ENCODE peak calls at places on chromosome 9, in seven cellular contexts. One of them, this sample, is unnamed.

GRCh38 chr9:112170235-112170634 is 4.9 kb downstream of the SUSD1 start:
- DNase-seq in heart left ventricle: no peak
- DNase-seq in fibroblast of villous mesenchyme: no peak
- DNase-seq in endothelial cell: no peak
- DNase-seq in type B pancreatic cell: no peak
- DNase-seq in WTC11: no peak
- DNase-seq in A549: no peak
- DNase-seq in this sample: no peak

GRCh38 chr9:105040462-105040861 is 112.5 kb upstream of the ABCA1 start:
- DNase-seq in heart left ventricle: no peak
- DNase-seq in fibroblast of villous mesenchyme: no peak
- DNase-seq in endothelial cell: no peak
- DNase-seq in type B pancreatic cell: no peak
- DNase-seq in WTC11: no peak
- DNase-seq in A549: no peak
- DNase-seq in this sample: no peak

GRCh38 chr9:113712053-113712452 is 164.1 kb upstream of the ZNF618 start:
- DNase-seq in heart left ventricle: no peak
- DNase-seq in fibroblast of villous mesenchyme: no peak
- DNase-seq in endothelial cell: no peak
- DNase-seq in type B pancreatic cell: peak
- DNase-seq in WTC11: no peak
- DNase-seq in A549: peak
- DNase-seq in this sample: no peak

GRCh38 chr9:125106285-125106893 is 36.9 kb downstream of the SCAI start:
- DNase-seq in heart left ventricle: no peak
- DNase-seq in fibroblast of villous mesenchyme: peak
- DNase-seq in endothelial cell: no peak
- DNase-seq in type B pancreatic cell: no peak
- DNase-seq in WTC11: no peak
- DNase-seq in A549: no peak
- DNase-seq in this sample: no peak

GRCh38 chr9:136671646-136672430 is 9.1 kb downstream of the EGFL7 start:
- DNase-seq in heart left ventricle: no peak
- DNase-seq in fibroblast of villous mesenchyme: no peak
- DNase-seq in endothelial cell: peak
- DNase-seq in type B pancreatic cell: no peak
- DNase-seq in WTC11: peak
- DNase-seq in A549: no peak
- DNase-seq in this sample: peak

GRCh38 chr9:21933865-21934264 is 60.3 kb downstream of the CDKN2A start:
- DNase-seq in heart left ventricle: no peak
- DNase-seq in fibroblast of villous mesenchyme: no peak
- DNase-seq in endothelial cell: no peak
- DNase-seq in type B pancreatic cell: no peak
- DNase-seq in WTC11: no peak
- DNase-seq in A549: no peak
- DNase-seq in this sample: no peak

GRCh38 chr9:95552814-95553546 is 36.2 kb upstream of the PTCH1 start:
- DNase-seq in heart left ventricle: no peak
- DNase-seq in fibroblast of villous mesenchyme: no peak
- DNase-seq in endothelial cell: peak
- DNase-seq in type B pancreatic cell: no peak
- DNase-seq in WTC11: peak
- DNase-seq in A549: no peak
- DNase-seq in this sample: peak

GRCh38 chr9:137026384-137026783 is 1.7 kb downstream of the ABCA2 start:
- DNase-seq in heart left ventricle: no peak
- DNase-seq in fibroblast of villous mesenchyme: no peak
- DNase-seq in endothelial cell: no peak
- DNase-seq in type B pancreatic cell: no peak
- DNase-seq in WTC11: no peak
- DNase-seq in A549: no peak
- DNase-seq in this sample: no peak

GRCh38 chr9:86902606-86903460 is 44.5 kb downstream of the GAS1 start:
- DNase-seq in heart left ventricle: no peak
- DNase-seq in fibroblast of villous mesenchyme: peak
- DNase-seq in endothelial cell: peak
- DNase-seq in type B pancreatic cell: no peak
- DNase-seq in WTC11: peak
- DNase-seq in A549: no peak
- DNase-seq in this sample: no peak

GRCh38 chr9:88759374-88759773 is 224.4 kb downstream of the NXNL2 start:
- DNase-seq in heart left ventricle: no peak
- DNase-seq in fibroblast of villous mesenchyme: no peak
- DNase-seq in endothelial cell: no peak
- DNase-seq in type B pancreatic cell: peak
- DNase-seq in WTC11: no peak
- DNase-seq in A549: no peak
- DNase-seq in this sample: no peak

GRCh38 chr9:98707158-98708102 is 1.3 kb downstream of the GABBR2 start:
- DNase-seq in heart left ventricle: peak
- DNase-seq in fibroblast of villous mesenchyme: peak
- DNase-seq in endothelial cell: peak
- DNase-seq in type B pancreatic cell: peak
- DNase-seq in WTC11: peak
- DNase-seq in A549: peak
- DNase-seq in this sample: peak

GRCh38 chr9:33044677-33045282 is 19.7 kb downstream of the DNAJA1 start:
- DNase-seq in heart left ventricle: no peak
- DNase-seq in fibroblast of villous mesenchyme: peak
- DNase-seq in endothelial cell: peak
- DNase-seq in type B pancreatic cell: no peak
- DNase-seq in WTC11: peak
- DNase-seq in A549: peak
- DNase-seq in this sample: no peak

GRCh38 chr9:33229359-33230120 is 10.4 kb upstream of the SPINK4 start:
- DNase-seq in heart left ventricle: no peak
- DNase-seq in fibroblast of villous mesenchyme: no peak
- DNase-seq in endothelial cell: no peak
- DNase-seq in type B pancreatic cell: no peak
- DNase-seq in WTC11: peak
- DNase-seq in A549: peak
- DNase-seq in this sample: no peak

GRCh38 chr9:99231708-99232107 is 9.6 kb downstream of the SEC61B start:
- DNase-seq in heart left ventricle: no peak
- DNase-seq in fibroblast of villous mesenchyme: no peak
- DNase-seq in endothelial cell: peak
- DNase-seq in type B pancreatic cell: no peak
- DNase-seq in WTC11: peak
- DNase-seq in A549: peak
- DNase-seq in this sample: no peak

GRCh38 chr9:113011911-113012381 is at the start of gene ZNF883:
- DNase-seq in heart left ventricle: peak
- DNase-seq in fibroblast of villous mesenchyme: peak
- DNase-seq in endothelial cell: peak
- DNase-seq in type B pancreatic cell: peak
- DNase-seq in WTC11: peak
- DNase-seq in A549: peak
- DNase-seq in this sample: peak

GRCh38 chr9:31916591-31917223 is 467.7 kb upstream of the ACO1 start:
- DNase-seq in heart left ventricle: no peak
- DNase-seq in fibroblast of villous mesenchyme: no peak
- DNase-seq in endothelial cell: peak
- DNase-seq in type B pancreatic cell: no peak
- DNase-seq in WTC11: peak
- DNase-seq in A549: no peak
- DNase-seq in this sample: no peak

GRCh38 chr9:121121582-121122087 is 46.9 kb downstream of the CNTRL start:
- DNase-seq in heart left ventricle: peak
- DNase-seq in fibroblast of villous mesenchyme: peak
- DNase-seq in endothelial cell: peak
- DNase-seq in type B pancreatic cell: peak
- DNase-seq in WTC11: peak
- DNase-seq in A549: peak
- DNase-seq in this sample: peak
- TF ChIP-seq CTCF in heart left ventricle: no peak
- TF ChIP-seq CTCF in fibroblast of villous mesenchyme: peak
- TF ChIP-seq CTCF in endothelial cell: no peak
- TF ChIP-seq CTCF in type B pancreatic cell: peak
- TF ChIP-seq CTCF in WTC11: no peak
- TF ChIP-seq CTCF in A549: no peak
- TF ChIP-seq CTCF in this sample: peak

GRCh38 chr9:120424248-120424647 is 155.7 kb downstream of the CDK5RAP2 start:
- DNase-seq in heart left ventricle: no peak
- DNase-seq in fibroblast of villous mesenchyme: no peak
- DNase-seq in endothelial cell: no peak
- DNase-seq in type B pancreatic cell: no peak
- DNase-seq in WTC11: no peak
- DNase-seq in A549: no peak
- DNase-seq in this sample: no peak

GRCh38 chr9:120418315-120418714 is 161.7 kb downstream of the CDK5RAP2 start:
- DNase-seq in heart left ventricle: no peak
- DNase-seq in fibroblast of villous mesenchyme: no peak
- DNase-seq in endothelial cell: no peak
- DNase-seq in type B pancreatic cell: no peak
- DNase-seq in WTC11: no peak
- DNase-seq in A549: no peak
- DNase-seq in this sample: no peak

GRCh38 chr9:120423812-120424211 is 156.2 kb downstream of the CDK5RAP2 start:
- DNase-seq in heart left ventricle: no peak
- DNase-seq in fibroblast of villous mesenchyme: no peak
- DNase-seq in endothelial cell: no peak
- DNase-seq in type B pancreatic cell: no peak
- DNase-seq in WTC11: no peak
- DNase-seq in A549: no peak
- DNase-seq in this sample: no peak
- TF ChIP-seq CTCF in heart left ventricle: no peak
- TF ChIP-seq CTCF in fibroblast of villous mesenchyme: no peak
- TF ChIP-seq CTCF in endothelial cell: no peak
- TF ChIP-seq CTCF in type B pancreatic cell: no peak
- TF ChIP-seq CTCF in WTC11: no peak
- TF ChIP-seq CTCF in A549: no peak
- TF ChIP-seq CTCF in this sample: no peak

GRCh38 chr9:128106181-128106939 is 21.2 kb downstream of the PTGES2 start:
- DNase-seq in heart left ventricle: peak
- DNase-seq in fibroblast of villous mesenchyme: no peak
- DNase-seq in endothelial cell: no peak
- DNase-seq in type B pancreatic cell: no peak
- DNase-seq in WTC11: no peak
- DNase-seq in A549: no peak
- DNase-seq in this sample: no peak
- TF ChIP-seq CTCF in heart left ventricle: no peak
- TF ChIP-seq CTCF in fibroblast of villous mesenchyme: no peak
- TF ChIP-seq CTCF in endothelial cell: no peak
- TF ChIP-seq CTCF in type B pancreatic cell: no peak
- TF ChIP-seq CTCF in WTC11: no peak
- TF ChIP-seq CTCF in A549: no peak
- TF ChIP-seq CTCF in this sample: no peak

GRCh38 chr9:133505186-133505830 is 19.5 kb downstream of the MYMK start:
- DNase-seq in heart left ventricle: peak
- DNase-seq in fibroblast of villous mesenchyme: no peak
- DNase-seq in endothelial cell: no peak
- DNase-seq in type B pancreatic cell: no peak
- DNase-seq in WTC11: no peak
- DNase-seq in A549: no peak
- DNase-seq in this sample: no peak
- TF ChIP-seq CTCF in heart left ventricle: no peak
- TF ChIP-seq CTCF in fibroblast of villous mesenchyme: no peak
- TF ChIP-seq CTCF in endothelial cell: no peak
- TF ChIP-seq CTCF in type B pancreatic cell: no peak
- TF ChIP-seq CTCF in WTC11: no peak
- TF ChIP-seq CTCF in A549: no peak
- TF ChIP-seq CTCF in this sample: no peak

GRCh38 chr9:37187269-37187668 is 66.9 kb downstream of the ZCCHC7 start:
- DNase-seq in heart left ventricle: no peak
- DNase-seq in fibroblast of villous mesenchyme: no peak
- DNase-seq in endothelial cell: no peak
- DNase-seq in type B pancreatic cell: no peak
- DNase-seq in WTC11: peak
- DNase-seq in A549: no peak
- DNase-seq in this sample: no peak

GRCh38 chr9:37187713-37188439 is 67.5 kb downstream of the ZCCHC7 start:
- DNase-seq in heart left ventricle: no peak
- DNase-seq in fibroblast of villous mesenchyme: no peak
- DNase-seq in endothelial cell: no peak
- DNase-seq in type B pancreatic cell: no peak
- DNase-seq in WTC11: no peak
- DNase-seq in A549: no peak
- DNase-seq in this sample: no peak

GRCh38 chr9:37197158-37198033 is 77.0 kb downstream of the ZCCHC7 start:
- DNase-seq in heart left ventricle: no peak
- DNase-seq in fibroblast of villous mesenchyme: peak
- DNase-seq in endothelial cell: peak
- DNase-seq in type B pancreatic cell: no peak
- DNase-seq in WTC11: no peak
- DNase-seq in A549: no peak
- DNase-seq in this sample: no peak

GRCh38 chr9:37192803-37193202 is 72.4 kb downstream of the ZCCHC7 start:
- DNase-seq in heart left ventricle: no peak
- DNase-seq in fibroblast of villous mesenchyme: no peak
- DNase-seq in endothelial cell: no peak
- DNase-seq in type B pancreatic cell: no peak
- DNase-seq in WTC11: no peak
- DNase-seq in A549: no peak
- DNase-seq in this sample: no peak

DNA sequence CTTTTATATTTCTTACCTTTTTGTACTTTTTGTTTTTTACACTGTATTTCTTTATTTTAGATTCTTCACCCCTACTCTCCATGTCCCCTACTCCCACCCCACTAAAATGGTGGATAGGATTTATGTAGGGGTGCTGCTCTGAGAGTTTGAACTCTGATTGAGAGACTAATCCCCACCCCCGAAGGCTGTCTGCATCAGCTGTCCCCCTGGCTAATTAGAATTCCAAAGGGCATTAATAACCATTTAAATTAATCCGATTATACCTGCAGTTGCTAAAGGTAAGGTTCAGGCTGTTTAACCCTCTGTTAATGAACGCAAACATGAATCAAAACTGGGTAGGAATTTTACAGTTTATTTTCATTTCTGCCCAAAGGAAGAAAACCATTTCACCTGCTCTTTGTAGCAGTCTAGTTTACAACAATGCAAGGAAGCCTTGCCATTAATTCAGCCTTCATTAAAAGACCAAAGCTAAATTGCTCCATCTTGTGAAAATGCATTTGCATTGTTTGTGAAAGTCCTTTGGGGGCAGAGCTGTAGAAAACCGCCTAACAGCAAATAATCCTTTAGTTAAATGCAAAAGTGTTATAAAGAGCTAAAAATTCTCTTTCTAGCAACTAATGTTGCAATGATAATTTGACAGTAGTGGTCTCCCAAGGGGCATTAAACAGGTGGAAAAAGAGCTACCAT is 71.2 kb downstream of the ZCCHC7 start:
- DNase-seq in heart left ventricle: no peak
- DNase-seq in fibroblast of villous mesenchyme: no peak
- DNase-seq in endothelial cell: no peak
- DNase-seq in type B pancreatic cell: no peak
- DNase-seq in WTC11: no peak
- DNase-seq in A549: no peak
- DNase-seq in this sample: no peak
- TF ChIP-seq CTCF in heart left ventricle: no peak
- TF ChIP-seq CTCF in fibroblast of villous mesenchyme: no peak
- TF ChIP-seq CTCF in endothelial cell: no peak
- TF ChIP-seq CTCF in type B pancreatic cell: no peak
- TF ChIP-seq CTCF in WTC11: no peak
- TF ChIP-seq CTCF in A549: no peak
- TF ChIP-seq CTCF in this sample: no peak

GRCh38 chr9:77455312-77455927 is 192.7 kb downstream of the GNA14 start:
- DNase-seq in heart left ventricle: no peak
- DNase-seq in fibroblast of villous mesenchyme: peak
- DNase-seq in endothelial cell: peak
- DNase-seq in type B pancreatic cell: no peak
- DNase-seq in WTC11: peak
- DNase-seq in A549: peak
- DNase-seq in this sample: no peak
- TF ChIP-seq CTCF in heart left ventricle: no peak
- TF ChIP-seq CTCF in fibroblast of villous mesenchyme: peak
- TF ChIP-seq CTCF in endothelial cell: peak
- TF ChIP-seq CTCF in type B pancreatic cell: peak
- TF ChIP-seq CTCF in WTC11: peak
- TF ChIP-seq CTCF in A549: peak
- TF ChIP-seq CTCF in this sample: peak

GRCh38 chr9:6049798-6050197 is 34.4 kb upstream of the RANBP6 start:
- DNase-seq in heart left ventricle: no peak
- DNase-seq in fibroblast of villous mesenchyme: peak
- DNase-seq in endothelial cell: no peak
- DNase-seq in type B pancreatic cell: no peak
- DNase-seq in WTC11: peak
- DNase-seq in A549: peak
- DNase-seq in this sample: no peak
- TF ChIP-seq CTCF in heart left ventricle: no peak
- TF ChIP-seq CTCF in fibroblast of villous mesenchyme: peak
- TF ChIP-seq CTCF in endothelial cell: peak
- TF ChIP-seq CTCF in type B pancreatic cell: peak
- TF ChIP-seq CTCF in WTC11: peak
- TF ChIP-seq CTCF in A549: peak
- TF ChIP-seq CTCF in this sample: no peak

This sample was measured in progenitor cell of endocrine pancreas.